ENCODE peak calls at places on chromosomes 11 and 22, in seven cellular contexts. One of them, this sample, is unnamed.

GRCh38 chr22:20429254-20430100 is 8.1 kb downstream of the SCARF2 start:
- DNase-seq in NCI-H1105: peak; percentile 57
- DNase-seq in HFF-Myc: no peak
- DNase-seq in Right ventricle myocardium inferior: peak; percentile 87
- DNase-seq in choroid plexus epithelial cell: no peak
- DNase-seq in activated T-helper 9 cell treated with anti-CD3 and anti-CD28 coated beads, Interleukin-2, amount 50 U/mL, for 16 hours: peak; percentile 71
- DNase-seq in left colon: peak; percentile 74
- DNase-seq in this sample: no peak

GRCh38 chr11:736431-736830 is 10.8 kb upstream of the TALDO1 start:
- DNase-seq in NCI-H1105: no peak
- DNase-seq in HFF-Myc: no peak
- DNase-seq in Right ventricle myocardium inferior: no peak
- DNase-seq in choroid plexus epithelial cell: no peak
- DNase-seq in activated T-helper 9 cell treated with anti-CD3 and anti-CD28 coated beads, Interleukin-2, amount 50 U/mL, for 16 hours: no peak
- DNase-seq in left colon: no peak
- DNase-seq in this sample: no peak

GRCh38 chr22:20615021-20615420 is 107.6 kb downstream of the MED15 start:
- DNase-seq in NCI-H1105: no peak
- DNase-seq in HFF-Myc: no peak
- DNase-seq in Right ventricle myocardium inferior: no peak
- DNase-seq in choroid plexus epithelial cell: no peak
- DNase-seq in activated T-helper 9 cell treated with anti-CD3 and anti-CD28 coated beads, Interleukin-2, amount 50 U/mL, for 16 hours: no peak
- DNase-seq in left colon: no peak
- DNase-seq in this sample: no peak

GRCh38 chr11:132604446-132604845 is 927.9 kb downstream of the OPCML start:
- DNase-seq in NCI-H1105: no peak
- DNase-seq in HFF-Myc: no peak
- DNase-seq in Right ventricle myocardium inferior: no peak
- DNase-seq in choroid plexus epithelial cell: peak; percentile 52
- DNase-seq in activated T-helper 9 cell treated with anti-CD3 and anti-CD28 coated beads, Interleukin-2, amount 50 U/mL, for 16 hours: no peak
- DNase-seq in left colon: no peak
- DNase-seq in this sample: no peak

GRCh38 chr22:44913198-44913983 is 96.4 kb downstream of the PHF21B start:
- DNase-seq in NCI-H1105: no peak
- DNase-seq in HFF-Myc: no peak
- DNase-seq in Right ventricle myocardium inferior: no peak
- DNase-seq in choroid plexus epithelial cell: no peak
- DNase-seq in activated T-helper 9 cell treated with anti-CD3 and anti-CD28 coated beads, Interleukin-2, amount 50 U/mL, for 16 hours: no peak
- DNase-seq in left colon: peak; percentile 16
- DNase-seq in this sample: no peak

GRCh38 chr11:76916712-76917111 is 56.0 kb downstream of the ACER3 start:
- DNase-seq in NCI-H1105: no peak
- DNase-seq in HFF-Myc: no peak
- DNase-seq in Right ventricle myocardium inferior: no peak
- DNase-seq in choroid plexus epithelial cell: no peak
- DNase-seq in activated T-helper 9 cell treated with anti-CD3 and anti-CD28 coated beads, Interleukin-2, amount 50 U/mL, for 16 hours: no peak
- DNase-seq in left colon: no peak
- DNase-seq in this sample: no peak

GRCh38 chr11:68337399-68337835 is 25.0 kb downstream of the LRP5 start:
- DNase-seq in NCI-H1105: no peak
- DNase-seq in HFF-Myc: no peak
- DNase-seq in Right ventricle myocardium inferior: no peak
- DNase-seq in choroid plexus epithelial cell: no peak
- DNase-seq in activated T-helper 9 cell treated with anti-CD3 and anti-CD28 coated beads, Interleukin-2, amount 50 U/mL, for 16 hours: no peak
- DNase-seq in left colon: no peak
- DNase-seq in this sample: no peak

GRCh38 chr11:116558504-116559252 is 214.1 kb downstream of the BUD13 start:
- DNase-seq in NCI-H1105: no peak
- DNase-seq in HFF-Myc: no peak
- DNase-seq in Right ventricle myocardium inferior: no peak
- DNase-seq in choroid plexus epithelial cell: no peak
- DNase-seq in activated T-helper 9 cell treated with anti-CD3 and anti-CD28 coated beads, Interleukin-2, amount 50 U/mL, for 16 hours: no peak
- DNase-seq in left colon: no peak
- DNase-seq in this sample: no peak

GRCh38 chr11:32893947-32894827 is 1.6 kb downstream of the QSER1 start:
- DNase-seq in NCI-H1105: peak; percentile 86
- DNase-seq in HFF-Myc: peak; percentile 61
- DNase-seq in Right ventricle myocardium inferior: no peak
- DNase-seq in choroid plexus epithelial cell: peak; percentile 90
- DNase-seq in activated T-helper 9 cell treated with anti-CD3 and anti-CD28 coated beads, Interleukin-2, amount 50 U/mL, for 16 hours: no peak
- DNase-seq in left colon: peak; percentile 57
- DNase-seq in this sample: peak; percentile 76

GRCh38 chr11:43982421-43982820 is 40.0 kb downstream of the C11orf96 start:
- DNase-seq in NCI-H1105: no peak
- DNase-seq in HFF-Myc: no peak
- DNase-seq in Right ventricle myocardium inferior: no peak
- DNase-seq in choroid plexus epithelial cell: no peak
- DNase-seq in activated T-helper 9 cell treated with anti-CD3 and anti-CD28 coated beads, Interleukin-2, amount 50 U/mL, for 16 hours: no peak
- DNase-seq in left colon: no peak
- DNase-seq in this sample: no peak

This sample was measured in NCI-H2029 treated with DMSO at 0.1 percent for 48 hours.